ENCODE peak calls at places on chromosomes 7 and 10, in six cellular contexts. B is stimulated activated effector memory CD8-positive, alpha-beta T cell treated with anti-CD3 and anti-CD28 coated beads, Interleukin-12 subunit alpha, Interleukin-12 subunit beta, amount 100 ng/mL, for 72 hours; M is A549; E is germinal center; W is CMK; V is glutamatergic neuron. U is an unnamed sample.

GRCh38 chr7:29035044-29035740 is 77.1 kb upstream of the TRIL start:
- DNase-seq in B (peak), M (peak), E (no peak), W (no peak), V (no peak), U (no peak)

GRCh38 chr10:133139561-133140065 is 20.4 kb upstream of the KNDC1 start:
- DNase-seq in B (peak), M (no peak), E (no peak), W (no peak), V (peak), U (no peak)

GRCh38 chr7:105805619-105806018 is 70.8 kb downstream of the ATXN7L1 start:
- DNase-seq in B (no peak), M (no peak), E (no peak), W (no peak), V (peak), U (no peak)

GRCh38 chr7:3168869-3169268 is 125.2 kb upstream of the CARD11 start:
- DNase-seq in B (no peak), M (no peak), E (no peak), W (no peak), V (no peak), U (no peak)

GRCh38 chr10:101897633-101898032 is 54.0 kb upstream of the KCNIP2 start:
- DNase-seq in B (no peak), M (no peak), E (no peak), W (no peak), V (no peak), U (no peak)

GRCh38 chr10:70433581-70434280 is 7.8 kb downstream of the NODAL start:
- DNase-seq in B (no peak), M (no peak), E (no peak), W (no peak), V (no peak), U (no peak)

GRCh38 chr7:151014950-151015349 is 9.3 kb downstream of the ATG9B start:
- DNase-seq in B (no peak), M (no peak), E (no peak), W (no peak), V (no peak), U (no peak)

GRCh38 chr7:151057737-151057988 is at the start of gene CDK5:
- DNase-seq in B (no peak), M (no peak), E (no peak), W (no peak), V (no peak), U (no peak)

GRCh38 chr7:28615091-28615490 is 202.8 kb downstream of the CREB5 start:
- DNase-seq in B (no peak), M (peak), E (no peak), W (no peak), V (no peak), U (no peak)

GRCh38 chr10:103612462-103613365 is 119.2 kb downstream of the NEURL1 start:
- DNase-seq in B (no peak), M (no peak), E (no peak), W (no peak), V (no peak), U (no peak)

GRCh38 chr7:73477376-73477775 is 43.8 kb downstream of the FZD9 start:
- DNase-seq in B (no peak), M (no peak), E (no peak), W (no peak), V (no peak), U (no peak)

GRCh38 chr10:60517805-60518204 is 128.1 kb upstream of the ANK3 start:
- DNase-seq in B (no peak), M (no peak), E (no peak), W (no peak), V (no peak), U (no peak)

GRCh38 chr7:47795631-47796030 is 152.6 kb downstream of the PKD1L1 start:
- DNase-seq in B (no peak), M (no peak), E (no peak), W (no peak), V (no peak), U (no peak)

GRCh38 chr7:68680235-68680872 is 917.9 kb upstream of the AUTS2 start:
- DNase-seq in B (no peak), M (no peak), E (no peak), W (no peak), V (no peak), U (no peak)

GRCh38 chr10:128550045-128550444 is 423.8 kb upstream of the MKI67 start:
- DNase-seq in B (no peak), M (no peak), E (no peak), W (no peak), V (no peak), U (no peak)

GRCh38 chr10:36441557-36441956 is 683.8 kb upstream of the ANKRD30A start:
- DNase-seq in B (no peak), M (no peak), E (no peak), W (no peak), V (no peak), U (no peak)

GRCh38 chr10:70491614-70492013 is 13.0 kb downstream of the PALD1 start:
- DNase-seq in B (no peak), M (no peak), E (no peak), W (no peak), V (no peak), U (no peak)

GRCh38 chr10:22597142-22597541 is 117.2 kb downstream of the PIP4K2A start:
- DNase-seq in B (no peak), M (no peak), E (peak), W (no peak), V (no peak), U (peak)

GRCh38 chr7:129434846-129435318 is 650 bp downstream of the STRIP2 start:
- DNase-seq in B (peak), M (no peak), E (peak), W (peak), V (peak), U (no peak)

GRCh38 chr10:22697799-22698198 is 16.6 kb downstream of the PIP4K2A start:
- DNase-seq in B (no peak), M (no peak), E (no peak), W (no peak), V (no peak), U (no peak)

GRCh38 chr10:44083719-44084400 is 301.0 kb downstream of the CXCL12 start:
- DNase-seq in B (no peak), M (no peak), E (no peak), W (no peak), V (no peak), U (no peak)

GRCh38 chr7:73703985-73704639 is 15.4 kb downstream of the STX1A start:
- DNase-seq in B (no peak), M (peak), E (peak), W (no peak), V (peak), U (peak)

GRCh38 chr10:133357293-133358151 is at the start of gene FUOM:
- DNase-seq in B (peak), M (peak), E (peak), W (peak), V (peak), U (peak)

GRCh38 chr10:49298666-49298989 is 342 bp upstream of the C10orf71 start:
- DNase-seq in B (no peak), M (no peak), E (no peak), W (no peak), V (no peak), U (no peak)

GRCh38 chr7:98365863-98366561 is 34.9 kb downstream of the BAIAP2L1 start:
- DNase-seq in B (no peak), M (no peak), E (no peak), W (no peak), V (no peak), U (no peak)

GRCh38 chr7:140899883-140900282 is 24.8 kb downstream of the BRAF start:
- DNase-seq in B (no peak), M (no peak), E (no peak), W (no peak), V (no peak), U (no peak)

GRCh38 chr10:59880976-59881510 is 25.3 kb downstream of the CCDC6 start:
- DNase-seq in B (peak), M (no peak), E (no peak), W (peak), V (no peak), U (peak)

GRCh38 chr7:80642871-80643270 is 4.4 kb downstream of the CD36 start:
- DNase-seq in B (no peak), M (no peak), E (no peak), W (no peak), V (no peak), U (no peak)

GRCh38 chr7:110929514-110930258 is 161.2 kb upstream of the LRRN3 start:
- DNase-seq in B (no peak), M (no peak), E (no peak), W (no peak), V (no peak), U (no peak)

GRCh38 chr7:30845426-30846135 is 66.1 kb upstream of the AQP1 start:
- DNase-seq in B (no peak), M (no peak), E (no peak), W (no peak), V (peak), U (no peak)

U was measured in GM13977.